ENCODE peak calls at places on chromosomes 1 and 21, in five cellular contexts. One of them, this sample, is unnamed. For H3K4me1, the result is how much of the 10 kb centered on the place peaks cover.

GRCh38 chr1:167833904-167834303 is 80.0 kb downstream of the ADCY10 start:
- DNase-seq in GM12878: no peak
- DNase-seq in K562: no peak
- DNase-seq in HepG2: no peak
- DNase-seq in H1: no peak
- DNase-seq in this sample: no peak

GRCh38 chr1:12075195-12076114 is 12.4 kb downstream of the TNFRSF8 start:
- DNase-seq in GM12878: no peak
- DNase-seq in K562: no peak
- DNase-seq in HepG2: no peak
- DNase-seq in H1: no peak
- DNase-seq in this sample: no peak

GRCh38 chr1:958823-959729 is at the start of gene NOC2L:
- DNase-seq in GM12878: peak
- DNase-seq in K562: peak
- DNase-seq in HepG2: peak
- DNase-seq in H1: peak
- DNase-seq in this sample: peak

GRCh38 chr1:163202833-163203451 is at the start of gene RGS5:
- DNase-seq in GM12878: no peak
- DNase-seq in K562: no peak
- DNase-seq in HepG2: no peak
- DNase-seq in H1: peak
- DNase-seq in this sample: peak

GRCh38 chr1:29415156-29415830 is 179.0 kb downstream of the PTPRU start:
- DNase-seq in GM12878: no peak
- DNase-seq in K562: peak
- DNase-seq in HepG2: peak
- DNase-seq in H1: peak
- DNase-seq in this sample: peak

GRCh38 chr1:37047487-37047886 is 13.2 kb upstream of the GRIK3 start:
- DNase-seq in GM12878: no peak
- DNase-seq in K562: no peak
- DNase-seq in HepG2: no peak
- DNase-seq in H1: no peak
- DNase-seq in this sample: no peak

GRCh38 chr1:65253800-65254319 is 55.5 kb upstream of the DNAJC6 start:
- DNase-seq in GM12878: no peak
- DNase-seq in K562: no peak
- DNase-seq in HepG2: no peak
- DNase-seq in H1: no peak
- DNase-seq in this sample: no peak

GRCh38 chr21:15947707-15948106 is 217.9 kb downstream of the USP25 start:
- DNase-seq in GM12878: no peak
- DNase-seq in K562: no peak
- DNase-seq in HepG2: no peak
- DNase-seq in H1: no peak
- DNase-seq in this sample: no peak

GRCh38 chr1:32180186-32181060 is 948 bp downstream of the TXLNA start:
- DNase-seq in GM12878: no peak
- DNase-seq in K562: peak
- DNase-seq in HepG2: peak
- DNase-seq in H1: peak
- DNase-seq in this sample: peak

GRCh38 chr1:223717695-223718363 is 5.5 kb downstream of the CAPN2 start:
- DNase-seq in GM12878: no peak
- DNase-seq in K562: no peak
- DNase-seq in HepG2: no peak
- DNase-seq in H1: no peak
- DNase-seq in this sample: no peak

GRCh38 chr1:97006044-97006676 is 284.6 kb downstream of the PTBP2 start:
- DNase-seq in GM12878: peak
- DNase-seq in K562: no peak
- DNase-seq in HepG2: no peak
- DNase-seq in H1: no peak
- DNase-seq in this sample: no peak

GRCh38 chr1:150429805-150430204 is 57.4 kb upstream of the TARS2 start:
- DNase-seq in GM12878: no peak
- DNase-seq in K562: peak
- DNase-seq in HepG2: peak
- DNase-seq in H1: no peak
- DNase-seq in this sample: peak

GRCh38 chr1:8021676-8022266 is 4.3 kb downstream of the ERRFI1 start:
- DNase-seq in GM12878: no peak
- DNase-seq in K562: no peak
- DNase-seq in HepG2: no peak
- DNase-seq in H1: no peak
- DNase-seq in this sample: no peak

GRCh38 chr1:8023995-8024313 is 2.2 kb downstream of the ERRFI1 start:
- DNase-seq in GM12878: no peak
- DNase-seq in K562: no peak
- DNase-seq in HepG2: no peak
- DNase-seq in H1: no peak
- DNase-seq in this sample: no peak

GRCh38 chr1:8024329-8024728 is 1.8 kb downstream of the ERRFI1 start:
- DNase-seq in GM12878: no peak
- DNase-seq in K562: no peak
- DNase-seq in HepG2: no peak
- DNase-seq in H1: no peak
- DNase-seq in this sample: no peak

GRCh38 chr1:8023287-8023994 is 2.7 kb downstream of the ERRFI1 start:
- DNase-seq in GM12878: no peak
- DNase-seq in K562: no peak
- DNase-seq in HepG2: no peak
- DNase-seq in H1: no peak
- DNase-seq in this sample: no peak

DNA sequence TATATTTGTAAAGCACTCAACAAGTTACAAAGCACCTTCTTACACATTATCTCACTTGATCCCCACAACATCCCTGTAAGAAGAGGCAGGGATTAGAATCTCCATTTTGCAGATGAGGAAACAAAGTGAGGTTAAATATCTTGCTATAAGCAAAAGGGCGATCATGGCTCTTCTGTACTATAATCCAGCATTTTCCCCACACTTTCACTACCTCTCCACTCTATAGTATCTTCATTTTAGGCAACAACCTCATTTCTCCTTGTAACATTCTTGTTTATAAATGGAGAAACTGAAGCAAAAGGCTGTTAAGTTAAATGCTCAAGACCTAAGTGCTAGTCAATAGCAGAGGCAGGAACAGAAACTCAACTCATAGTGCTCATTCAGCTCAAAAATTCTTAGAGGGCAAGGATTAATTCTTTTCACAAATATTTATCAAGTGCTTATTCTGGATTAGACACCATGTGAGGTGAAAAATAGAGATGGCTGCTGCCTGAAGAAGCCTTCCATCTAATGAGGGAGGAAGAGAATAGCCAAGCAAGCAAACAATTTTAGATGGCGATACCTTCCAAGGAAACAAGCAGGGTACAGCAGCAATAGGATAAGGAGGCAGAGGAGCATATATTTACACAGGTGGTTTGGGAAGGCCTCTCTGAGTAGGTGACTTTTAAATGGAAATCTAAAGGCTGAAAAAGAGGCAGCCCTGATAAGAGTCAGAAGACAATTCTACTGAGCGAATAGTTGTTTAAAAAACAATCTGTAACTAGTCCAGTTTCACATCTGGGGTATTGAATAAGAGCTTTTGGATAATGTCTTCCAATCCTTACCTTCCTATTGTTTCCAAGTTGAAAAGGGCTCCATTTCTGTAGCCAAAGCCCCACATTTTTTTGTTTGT is 3.5 kb downstream of the ERRFI1 start:
- DNase-seq in GM12878: no peak
- DNase-seq in K562: no peak
- DNase-seq in HepG2: no peak
- DNase-seq in H1: no peak
- DNase-seq in this sample: no peak
- H3K4me1 ChIP-seq in GM12878: under half
- H3K4me1 ChIP-seq in K562: under half
- H3K4me1 ChIP-seq in HepG2: under half
- H3K4me1 ChIP-seq in H1: under half
- H3K4me1 ChIP-seq in this sample: half or more

DNA sequence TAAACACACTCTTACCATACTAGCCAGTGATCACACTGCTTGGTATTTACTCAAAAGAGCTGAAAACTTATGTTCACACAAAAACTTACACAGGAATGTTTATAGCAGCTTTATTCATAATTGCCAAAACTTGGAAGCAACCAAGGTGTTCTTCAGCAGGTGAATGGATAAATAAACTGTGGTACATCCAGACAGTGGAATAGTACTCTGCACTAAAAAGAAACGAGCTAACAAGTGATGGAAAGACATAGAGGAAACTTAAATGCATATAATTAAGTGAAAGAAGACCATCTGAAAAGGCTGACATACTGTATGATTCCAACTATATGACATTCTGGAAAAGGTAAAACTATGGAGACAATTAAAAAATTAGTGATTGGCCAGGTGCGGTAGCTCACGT is 20.7 kb upstream of the PDIK1L start:
- DNase-seq in GM12878: no peak
- DNase-seq in K562: no peak
- DNase-seq in HepG2: no peak
- DNase-seq in H1: no peak
- DNase-seq in this sample: no peak
- TF ChIP-seq CREB1 in GM12878: no peak
- TF ChIP-seq CREB1 in K562: no peak
- TF ChIP-seq CREB1 in HepG2: no peak
- TF ChIP-seq CREB1 in H1: no peak
- TF ChIP-seq CREB1 in this sample: no peak

DNA sequence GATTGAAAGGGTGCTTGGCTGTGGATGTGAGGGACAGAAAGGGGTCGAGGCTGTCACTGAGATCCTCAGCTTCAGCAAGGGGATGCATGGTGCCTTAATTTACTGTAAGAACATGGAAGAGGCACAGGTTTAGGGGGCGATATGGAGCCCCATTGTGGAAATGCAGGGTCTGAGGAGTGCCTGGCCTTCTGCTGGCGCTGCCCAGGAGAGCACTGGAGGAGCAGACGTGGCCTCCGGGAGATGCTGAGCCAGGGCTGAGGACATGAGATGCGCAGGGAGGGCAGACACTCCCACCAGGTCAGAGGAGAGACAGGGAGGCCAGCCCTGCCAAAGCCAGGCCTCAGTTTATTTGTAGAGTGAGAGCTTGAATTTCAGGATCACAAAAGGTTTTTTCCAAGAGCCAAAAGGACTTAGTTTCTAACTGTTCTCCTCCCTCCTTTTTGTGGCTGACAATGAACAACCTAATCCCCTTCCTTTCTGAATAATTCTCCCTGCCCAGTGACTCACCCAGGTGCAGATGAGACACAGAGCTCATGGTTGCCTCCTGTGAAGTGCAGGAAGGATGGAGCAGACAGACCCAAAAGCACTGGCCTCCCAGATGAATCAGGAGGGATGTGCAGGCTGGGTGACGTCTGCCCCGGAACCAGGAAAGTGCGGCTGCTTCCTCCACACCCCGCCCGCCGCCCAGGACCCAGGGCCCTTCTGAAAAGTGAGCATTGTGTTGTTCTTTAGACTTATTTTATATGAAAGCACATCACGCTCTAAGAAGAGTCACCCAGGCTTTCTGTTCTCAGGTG is 73.0 kb upstream of the TMPRSS2 start:
- DNase-seq in GM12878: no peak
- DNase-seq in K562: no peak
- DNase-seq in HepG2: no peak
- DNase-seq in H1: peak
- DNase-seq in this sample: no peak
- H3K27ac ChIP-seq in GM12878: no peak
- H3K27ac ChIP-seq in K562: no peak
- H3K27ac ChIP-seq in HepG2: no peak
- H3K27ac ChIP-seq in H1: no peak
- H3K27ac ChIP-seq in this sample: no peak

DNA sequence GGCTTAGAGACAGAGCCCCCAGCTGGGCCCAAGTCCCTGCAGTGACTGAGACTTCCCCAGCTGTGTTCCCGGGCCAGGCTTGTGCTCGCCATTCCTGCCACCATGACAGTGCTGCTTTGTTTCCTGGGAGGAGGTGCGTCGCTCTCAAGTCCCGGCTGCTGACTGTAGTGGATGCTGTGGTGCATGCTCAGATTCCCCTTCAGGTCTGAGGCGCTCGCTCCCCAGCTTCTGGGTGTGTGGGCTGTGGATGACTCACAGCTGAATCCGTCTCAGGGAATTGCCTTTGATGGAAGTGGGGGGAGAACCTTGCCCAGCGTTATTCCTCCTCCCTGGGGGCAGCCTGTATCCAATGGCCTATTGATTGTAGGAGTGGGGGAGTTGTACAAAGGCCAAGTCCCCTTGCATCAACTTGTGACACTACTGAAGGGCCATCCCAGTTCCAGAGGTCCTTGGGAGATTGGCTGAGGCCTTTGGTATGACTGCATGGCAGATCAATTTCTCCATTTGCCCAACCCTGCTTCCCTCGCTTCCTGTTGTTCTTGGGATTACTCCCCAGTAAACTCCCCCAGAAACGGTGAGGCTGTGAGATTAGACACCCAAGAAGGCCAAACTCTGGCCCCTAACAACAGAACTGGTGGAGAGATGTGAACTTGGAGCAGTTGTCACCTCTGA is 17.8 kb upstream of the POU3F1 start:
- DNase-seq in GM12878: no peak
- DNase-seq in K562: peak
- DNase-seq in HepG2: no peak
- DNase-seq in H1: no peak
- DNase-seq in this sample: peak
- H3K4me1 ChIP-seq in GM12878: under half
- H3K4me1 ChIP-seq in K562: under half
- H3K4me1 ChIP-seq in HepG2: under half
- H3K4me1 ChIP-seq in H1: under half
- H3K4me1 ChIP-seq in this sample: under half

DNA sequence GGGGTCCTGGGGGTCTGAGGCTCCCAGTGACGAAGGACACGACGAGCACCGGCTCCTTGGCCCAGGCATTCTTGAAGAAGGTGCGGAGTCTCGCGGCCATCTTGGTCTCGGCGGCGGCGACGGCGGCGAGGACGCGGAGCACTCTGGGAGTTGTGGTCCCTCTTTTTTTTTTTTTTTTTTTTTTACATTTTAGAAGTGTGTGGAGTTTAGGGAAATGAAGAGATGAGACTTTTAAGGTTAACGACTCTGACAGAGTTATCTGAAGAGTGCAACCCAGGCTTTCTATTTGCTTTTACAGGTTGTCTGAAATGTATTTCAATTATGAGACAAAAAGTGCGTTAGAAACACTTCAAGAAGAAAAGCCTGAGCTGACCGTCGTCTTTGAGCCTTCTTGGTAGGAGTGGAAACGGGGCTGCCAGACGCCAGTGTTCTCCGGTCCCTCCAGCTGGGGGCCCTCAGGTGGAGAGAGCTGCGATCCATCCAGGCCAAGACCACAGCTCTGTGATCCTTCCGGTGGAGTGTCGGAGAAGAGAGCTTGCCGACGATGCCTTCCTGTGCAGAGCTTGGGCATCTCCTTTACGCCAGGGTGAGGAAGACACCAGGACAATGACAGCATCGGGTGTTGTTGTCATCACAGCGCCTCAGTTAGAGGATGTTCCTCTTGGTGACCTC is 9.7 kb downstream of the OR2B11 start:
- DNase-seq in GM12878: no peak
- DNase-seq in K562: peak
- DNase-seq in HepG2: no peak
- DNase-seq in H1: peak
- DNase-seq in this sample: peak
- TF ChIP-seq CREB1 in GM12878: no peak
- TF ChIP-seq CREB1 in K562: no peak
- TF ChIP-seq CREB1 in HepG2: no peak
- TF ChIP-seq CREB1 in H1: peak
- TF ChIP-seq CREB1 in this sample: no peak

GRCh38 chr1:62337535-62337784 is 18.2 kb upstream of the KANK4 start:
- DNase-seq in GM12878: no peak
- DNase-seq in K562: no peak
- DNase-seq in HepG2: no peak
- DNase-seq in H1: peak
- DNase-seq in this sample: no peak
- H3K27ac ChIP-seq in GM12878: no peak
- H3K27ac ChIP-seq in K562: no peak
- H3K27ac ChIP-seq in HepG2: no peak
- H3K27ac ChIP-seq in H1: no peak
- H3K27ac ChIP-seq in this sample: no peak

This sample was measured in GM23338.